ENCODE peak calls at places on chromosomes 5 and 9, in six cellular contexts. S is HCT116, P is PC-3, X is SK-N-SH, W is OCI-LY7, G is hepatocyte. C is an unnamed sample. For H3K9me2, the result is how much of the 10 kb centered on the place peaks cover.

GRCh38 chr9:127418037-127418471 is 6.1 kb upstream of the ZNF79 start:
- DNase-seq in S (peak), P (peak), X (peak), W (peak), G (no peak), C (peak)

GRCh38 chr5:159273923-159274322 is 10.8 kb downstream of the UBLCP1 start:
- DNase-seq in S (no peak), P (no peak), X (no peak), W (no peak), G (no peak), C (no peak)

GRCh38 chr9:72818377-72818776 is 134.5 kb downstream of the ALDH1A1 start:
- DNase-seq in S (no peak), P (no peak), X (no peak), W (no peak), G (no peak), C (no peak)

GRCh38 chr5:76679231-76679630 is 36.7 kb upstream of the F2R start:
- DNase-seq in S (no peak), P (no peak), X (no peak), W (no peak), G (no peak), C (no peak)

GRCh38 chr5:175354961-175355360 is 89.0 kb downstream of the DRD1 start:
- DNase-seq in S (no peak), P (no peak), X (no peak), W (no peak), G (no peak), C (no peak)

GRCh38 chr5:77367733-77368132 is 124.4 kb downstream of the WDR41 start:
- DNase-seq in S (peak), P (peak), X (no peak), W (no peak), G (peak), C (no peak)

GRCh38 chr9:88291853-88292252 is 96.4 kb upstream of the SPIN1 start:
- DNase-seq in S (no peak), P (no peak), X (peak), W (no peak), G (no peak), C (no peak)

GRCh38 chr9:21135736-21136135 is 5.9 kb downstream of the IFNW1 start:
- DNase-seq in S (no peak), P (no peak), X (no peak), W (no peak), G (no peak), C (peak)

GRCh38 chr5:178994580-178995340 is at the start of gene GRM6:
- DNase-seq in S (no peak), P (no peak), X (peak), W (no peak), G (no peak), C (peak)

GRCh38 chr5:143311428-143311827 is 92.1 kb downstream of the NR3C1 start:
- DNase-seq in S (no peak), P (peak), X (no peak), W (no peak), G (no peak), C (peak)

GRCh38 chr5:175444060-175444904 is at the start of gene DRD1:
- DNase-seq in S (no peak), P (peak), X (peak), W (peak), G (peak), C (peak)

GRCh38 chr5:60903356-60903755 is 41.5 kb downstream of the ERCC8 start:
- DNase-seq in S (no peak), P (no peak), X (no peak), W (no peak), G (no peak), C (no peak)

GRCh38 chr5:54873696-54874095 is 111.7 kb downstream of the ESM1 start:
- DNase-seq in S (no peak), P (no peak), X (no peak), W (no peak), G (no peak), C (no peak)

GRCh38 chr5:163115011-163115410 is 322.4 kb upstream of the CCNG1 start:
- DNase-seq in S (no peak), P (peak), X (no peak), W (no peak), G (no peak), C (no peak)

GRCh38 chr5:55101556-55102276 is 730 bp upstream of the GZMA start:
- DNase-seq in S (no peak), P (no peak), X (no peak), W (no peak), G (no peak), C (no peak)

GRCh38 chr5:87185838-87186237 is 81.8 kb upstream of the RASA1 start:
- DNase-seq in S (no peak), P (peak), X (no peak), W (no peak), G (no peak), C (no peak)

GRCh38 chr5:112917453-112918005 is 4.5 kb downstream of the REEP5 start:
- DNase-seq in S (no peak), P (peak), X (peak), W (peak), G (no peak), C (peak)

GRCh38 chr5:68953151-68953884 is 140.5 kb upstream of the SLC30A5 start:
- DNase-seq in S (no peak), P (no peak), X (no peak), W (no peak), G (no peak), C (no peak)

GRCh38 chr5:178394074-178394473 is 161.5 kb upstream of the PHYKPL start:
- DNase-seq in S (no peak), P (peak), X (peak), W (no peak), G (no peak), C (peak)

GRCh38 chr5:36304095-36304494 is 2.4 kb upstream of the RANBP3L start:
- DNase-seq in S (no peak), P (no peak), X (no peak), W (no peak), G (no peak), C (peak)

GRCh38 chr5:40364441-40364840 is 315.3 kb upstream of the PTGER4 start:
- DNase-seq in S (no peak), P (no peak), X (no peak), W (no peak), G (no peak), C (no peak)

GRCh38 chr9:79708541-79708940 is 136.8 kb downstream of the TLE4 start:
- DNase-seq in S (no peak), P (no peak), X (no peak), W (no peak), G (no peak), C (no peak)

GRCh38 chr5:1660037-1660400 is 136.3 kb upstream of the LPCAT1 start:
- DNase-seq in S (no peak), P (no peak), X (no peak), W (no peak), G (peak), C (no peak)

GRCh38 chr5:90956511-90956910 is 397.9 kb downstream of the ADGRV1 start:
- DNase-seq in S (no peak), P (no peak), X (no peak), W (no peak), G (no peak), C (no peak)

GRCh38 chr9:113355197-113355596 is 5.9 kb downstream of the BSPRY start:
- DNase-seq in S (no peak), P (no peak), X (no peak), W (peak), G (no peak), C (peak)
- TF ChIP-seq CTCF in S (peak), P (peak), X (peak), W (peak), G (peak), C (peak)

DNA sequence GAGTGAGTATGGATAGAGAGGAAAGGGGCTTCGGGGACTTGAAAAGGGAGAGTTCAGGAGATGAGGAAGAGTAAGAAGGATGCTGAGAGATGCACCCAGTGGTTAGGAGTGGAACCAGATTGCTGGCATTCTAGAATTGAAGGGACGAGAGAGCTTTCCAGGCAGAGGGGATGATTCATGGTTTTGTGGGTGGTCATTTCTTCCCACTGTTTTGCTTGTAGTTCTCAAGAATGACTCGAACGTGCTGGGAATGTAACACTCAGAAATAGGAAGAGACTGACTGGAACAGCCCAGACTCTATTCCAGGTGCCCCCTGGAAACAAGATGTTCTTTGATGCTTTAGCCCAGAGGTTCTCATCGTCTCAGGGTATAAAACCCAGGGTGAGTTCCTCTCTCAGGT is 294.2 kb downstream of the ICE1 start:
- DNase-seq in S (no peak), P (no peak), X (no peak), W (no peak), G (no peak), C (no peak)
- H3K9me2 ChIP-seq in S (under half), P (under half), X (under half), W (under half), G (under half), C (under half)

GRCh38 chr5:136185974-136186373 is 7.0 kb downstream of the SMIM32 start:
- DNase-seq in S (no peak), P (no peak), X (no peak), W (no peak), G (no peak), C (no peak)

GRCh38 chr5:136186786-136187185 is 6.2 kb downstream of the SMIM32 start:
- DNase-seq in S (no peak), P (no peak), X (no peak), W (no peak), G (no peak), C (no peak)

DNA sequence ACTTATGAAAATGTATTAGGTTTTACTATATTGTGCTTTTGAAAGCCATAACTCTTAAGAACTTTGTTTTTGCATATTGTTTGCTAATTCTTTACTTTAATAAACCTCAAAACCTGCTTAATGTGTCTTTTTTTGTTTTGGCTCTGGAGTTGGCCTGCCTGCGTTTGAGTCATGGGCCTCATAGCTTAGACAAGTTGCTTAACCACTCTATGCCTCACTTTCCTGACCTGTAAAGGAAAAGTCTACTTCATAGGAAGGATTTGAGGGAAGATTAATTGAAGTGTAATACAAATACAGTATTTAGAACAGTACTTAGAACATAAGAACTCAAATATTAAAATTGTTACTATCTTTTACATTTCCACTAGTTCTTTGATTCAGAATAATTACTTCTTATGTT is 10.3 kb downstream of the SMIM32 start:
- DNase-seq in S (no peak), P (no peak), X (no peak), W (no peak), G (no peak), C (no peak)
- TF ChIP-seq EZH2phosphoT487 in S (no peak), P (no peak), X (no peak), W (no peak), G (no peak), C (no peak)

GRCh38 chr9:96618209-96619108 is 1.2 kb downstream of the CDC14B start:
- DNase-seq in S (no peak), P (peak), X (peak), W (no peak), G (peak), C (peak)

GRCh38 chr9:96619109-96619435 is 571 bp downstream of the CDC14B start:
- DNase-seq in S (no peak), P (no peak), X (peak), W (no peak), G (no peak), C (no peak)

GRCh38 chr9:96620155-96620514 is 492 bp upstream of the CDC14B start:
- DNase-seq in S (no peak), P (no peak), X (no peak), W (no peak), G (no peak), C (no peak)

GRCh38 chr9:96620832-96621269 is 1.2 kb upstream of the CDC14B start:
- DNase-seq in S (no peak), P (no peak), X (no peak), W (peak), G (peak), C (peak)

GRCh38 chr9:96619491-96620154 is at the start of gene CDC14B:
- DNase-seq in S (peak), P (peak), X (peak), W (no peak), G (peak), C (peak)
- TF ChIP-seq CTCF in S (no peak), P (no peak), X (peak), W (no peak), G (no peak), C (no peak)

GRCh38 chr9:131347376-131348020 is 46.4 kb upstream of the PRRC2B start:
- DNase-seq in S (no peak), P (no peak), X (no peak), W (no peak), G (no peak), C (no peak)

GRCh38 chr9:131349881-131350563 is 43.9 kb upstream of the PRRC2B start:
- DNase-seq in S (peak), P (peak), X (peak), W (peak), G (peak), C (peak)

GRCh38 chr9:131346559-131346958 is 47.3 kb upstream of the PRRC2B start:
- DNase-seq in S (no peak), P (no peak), X (no peak), W (no peak), G (no peak), C (no peak)

GRCh38 chr9:131348631-131349521 is 45.0 kb upstream of the PRRC2B start:
- DNase-seq in S (no peak), P (no peak), X (no peak), W (no peak), G (no peak), C (peak)

GRCh38 chr9:131349522-131349880 is 44.4 kb upstream of the PRRC2B start:
- DNase-seq in S (no peak), P (no peak), X (no peak), W (no peak), G (no peak), C (no peak)
- H3K9me2 ChIP-seq in S (under half), P (under half), X (under half), W (under half), G (under half), C (under half)

GRCh38 chr9:134571946-134572914 is 69.4 kb upstream of the COL5A1 start:
- DNase-seq in S (no peak), P (no peak), X (no peak), W (no peak), G (no peak), C (no peak)

GRCh38 chr9:134571326-134571871 is 70.2 kb upstream of the COL5A1 start:
- DNase-seq in S (no peak), P (no peak), X (no peak), W (no peak), G (peak), C (no peak)

GRCh38 chr9:134570726-134571325 is 70.8 kb upstream of the COL5A1 start:
- DNase-seq in S (no peak), P (no peak), X (no peak), W (no peak), G (peak), C (no peak)

GRCh38 chr9:134575103-134575816 is 66.3 kb upstream of the COL5A1 start:
- DNase-seq in S (no peak), P (no peak), X (no peak), W (no peak), G (no peak), C (no peak)

GRCh38 chr9:134575817-134576176 is 65.8 kb upstream of the COL5A1 start:
- DNase-seq in S (no peak), P (no peak), X (no peak), W (no peak), G (no peak), C (no peak)
- TF ChIP-seq EZH2phosphoT487 in S (no peak), P (no peak), X (no peak), W (no peak), G (no peak), C (no peak)

DNA sequence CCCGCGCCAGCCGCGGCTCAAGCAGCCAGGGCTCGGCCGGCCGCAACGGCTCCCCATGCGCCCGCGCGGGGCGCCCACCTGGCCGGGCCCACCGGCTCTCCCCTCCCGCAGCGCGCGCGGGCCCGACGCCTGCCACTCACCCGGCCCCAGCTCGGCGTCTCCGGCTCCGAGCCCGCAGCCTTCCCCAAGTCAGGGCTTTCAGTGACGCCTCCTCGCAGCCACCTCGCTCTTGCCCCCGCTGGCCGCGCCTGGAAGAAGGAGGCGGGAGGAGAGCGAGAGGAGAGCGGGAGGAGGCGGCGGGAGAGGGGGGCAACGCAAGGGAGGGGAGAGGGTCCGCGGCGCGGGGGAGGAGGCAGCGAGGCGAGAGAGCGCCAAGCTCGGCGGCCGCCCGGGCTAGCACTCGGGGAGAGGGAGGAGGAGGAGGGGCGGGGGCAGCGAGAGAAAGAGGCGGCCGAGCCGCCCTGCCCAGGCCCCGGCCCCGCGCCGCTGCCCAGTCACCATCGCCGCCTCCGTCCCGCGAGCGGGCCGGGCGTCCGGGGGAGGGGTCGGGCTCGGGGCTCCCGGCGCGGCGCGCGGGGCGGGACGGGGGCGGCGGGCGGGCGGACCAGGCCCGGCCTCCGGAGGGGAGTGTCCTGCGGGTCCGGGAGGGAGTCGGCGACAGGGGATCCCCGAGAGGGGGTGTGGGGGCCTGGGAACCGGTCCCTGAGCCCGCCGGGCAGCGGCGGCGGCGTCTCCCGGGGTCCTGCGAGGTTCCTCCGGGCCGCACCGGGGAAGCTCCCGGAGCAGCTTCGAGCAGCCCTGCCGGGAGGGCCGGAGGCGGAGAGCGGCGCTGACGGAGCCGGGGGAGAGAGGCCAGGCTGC is at the start of gene LHFPL2:
- DNase-seq in S (no peak), P (peak), X (peak), W (peak), G (peak), C (peak)
- TF ChIP-seq CTCF in S (no peak), P (no peak), X (no peak), W (peak), G (no peak), C (no peak)

GRCh38 chr5:42811591-42812392 is at the start of gene SELENOP:
- DNase-seq in S (peak), P (peak), X (no peak), W (no peak), G (peak), C (peak)
- H3K9me2 ChIP-seq in S (under half), P (under half), X (under half), W (under half), G (under half), C (under half)